ENCODE peak calls at places on chromosomes 16 and 17, in ten cellular contexts. One of them, this sample, is unnamed.

GRCh38 chr16:56993204-56993603 is 3.8 kb downstream of the NLRC5 start:
- DNase-seq in Daoy: no peak
- DNase-seq in NCI-H1105: no peak
- DNase-seq in prostate gland: no peak
- DNase-seq in GM06990: no peak
- DNase-seq in thyroid gland: no peak
- DNase-seq in skeletal muscle cell: no peak
- DNase-seq in hypothalamus: no peak
- DNase-seq in fibroblast of gingiva: peak
- DNase-seq in CD4-positive, alpha-beta memory T cell: no peak
- DNase-seq in this sample: no peak

GRCh38 chr17:67531291-67531690 is 154.2 kb downstream of the PITPNC1 start:
- DNase-seq in thyroid gland: peak
- DNase-seq in Daoy: no peak
- DNase-seq in prostate gland: no peak
- DNase-seq in fibroblast of gingiva: no peak
- DNase-seq in CD4-positive, alpha-beta memory T cell: no peak
- DNase-seq in hypothalamus: peak
- DNase-seq in NCI-H1105: no peak
- DNase-seq in GM06990: peak
- DNase-seq in skeletal muscle cell: no peak
- DNase-seq in this sample: no peak

GRCh38 chr16:55909876-55910275 is 34.7 kb upstream of the CES5A start:
- DNase-seq in fibroblast of gingiva: no peak
- DNase-seq in skeletal muscle cell: no peak
- DNase-seq in CD4-positive, alpha-beta memory T cell: no peak
- DNase-seq in NCI-H1105: no peak
- DNase-seq in thyroid gland: no peak
- DNase-seq in hypothalamus: no peak
- DNase-seq in Daoy: no peak
- DNase-seq in GM06990: no peak
- DNase-seq in prostate gland: no peak
- DNase-seq in this sample: no peak

GRCh38 chr16:57757326-57757786 is 21.8 kb downstream of the KATNB1 start:
- DNase-seq in CD4-positive, alpha-beta memory T cell: peak
- DNase-seq in Daoy: peak
- DNase-seq in hypothalamus: peak
- DNase-seq in prostate gland: peak
- DNase-seq in fibroblast of gingiva: peak
- DNase-seq in GM06990: peak
- DNase-seq in NCI-H1105: peak
- DNase-seq in skeletal muscle cell: no peak
- DNase-seq in thyroid gland: peak
- DNase-seq in this sample: peak

GRCh38 chr17:38725066-38725465 is 5.1 kb upstream of the CISD3 start:
- DNase-seq in skeletal muscle cell: no peak
- DNase-seq in NCI-H1105: no peak
- DNase-seq in fibroblast of gingiva: no peak
- DNase-seq in hypothalamus: no peak
- DNase-seq in CD4-positive, alpha-beta memory T cell: no peak
- DNase-seq in Daoy: no peak
- DNase-seq in GM06990: no peak
- DNase-seq in prostate gland: no peak
- DNase-seq in thyroid gland: no peak
- DNase-seq in this sample: no peak

GRCh38 chr17:77566566-77566965 is 391.9 kb upstream of the TNRC6C start:
- DNase-seq in thyroid gland: no peak
- DNase-seq in GM06990: no peak
- DNase-seq in fibroblast of gingiva: no peak
- DNase-seq in skeletal muscle cell: no peak
- DNase-seq in CD4-positive, alpha-beta memory T cell: no peak
- DNase-seq in NCI-H1105: no peak
- DNase-seq in hypothalamus: no peak
- DNase-seq in prostate gland: no peak
- DNase-seq in Daoy: no peak
- DNase-seq in this sample: no peak

GRCh38 chr17:19534562-19535149 is 1.0 kb downstream of the SLC47A1 start:
- DNase-seq in thyroid gland: peak
- DNase-seq in prostate gland: no peak
- DNase-seq in skeletal muscle cell: no peak
- DNase-seq in GM06990: no peak
- DNase-seq in hypothalamus: no peak
- DNase-seq in fibroblast of gingiva: no peak
- DNase-seq in Daoy: peak
- DNase-seq in CD4-positive, alpha-beta memory T cell: no peak
- DNase-seq in NCI-H1105: no peak
- DNase-seq in this sample: no peak

GRCh38 chr17:6752068-6752909 is 3.6 kb upstream of the XAF1 start:
- DNase-seq in thyroid gland: peak
- DNase-seq in GM06990: no peak
- DNase-seq in CD4-positive, alpha-beta memory T cell: no peak
- DNase-seq in prostate gland: no peak
- DNase-seq in hypothalamus: peak
- DNase-seq in NCI-H1105: no peak
- DNase-seq in fibroblast of gingiva: peak
- DNase-seq in skeletal muscle cell: peak
- DNase-seq in Daoy: peak
- DNase-seq in this sample: no peak

GRCh38 chr16:30882429-30883310 is 11.2 kb downstream of the BCL7C start:
- DNase-seq in GM06990: no peak
- DNase-seq in skeletal muscle cell: no peak
- DNase-seq in fibroblast of gingiva: no peak
- DNase-seq in hypothalamus: no peak
- DNase-seq in CD4-positive, alpha-beta memory T cell: no peak
- DNase-seq in thyroid gland: no peak
- DNase-seq in Daoy: no peak
- DNase-seq in NCI-H1105: no peak
- DNase-seq in prostate gland: no peak
- DNase-seq in this sample: no peak